ENCODE peak calls at places on chromosome 11, in seven cellular contexts. O is AG09319, L is fibroblast of villous mesenchyme, W is colonic mucosa, F is suprapubic skin, U is kidney, S is dorsolateral prefrontal cortex. C is an unnamed sample.
A peak's percentile ranks its signal among the peaks of the same experiment; 100 is the strongest.

GRCh38 chr11:41431784-41432183 is 27.7 kb downstream of the LRRC4C start:
- DNase-seq in W (no peak), L (no peak), O (no peak), F (no peak), U (no peak), S (no peak), C (no peak)

GRCh38 chr11:10654211-10655150 is 39.1 kb downstream of the IRAG1 start:
- DNase-seq in W (no peak), S (no peak), O (no peak), U (no peak), F (no peak), L (peak; percentile 48), C (peak; percentile 66)

GRCh38 chr11:19844806-19845205 is 132.2 kb downstream of the NAV2 start:
- DNase-seq in U (no peak), S (no peak), W (no peak), O (no peak), F (no peak), L (no peak), C (no peak)

GRCh38 chr11:6911946-6912345 is 8.9 kb upstream of the OR2D3 start:
- DNase-seq in U (no peak), S (no peak), L (no peak), O (no peak), F (no peak), W (no peak), C (peak; percentile 20)

GRCh38 chr11:74462631-74463030 is 4.7 kb downstream of the KCNE3 start:
- DNase-seq in S (no peak), F (no peak), U (no peak), O (no peak), L (no peak), W (no peak), C (no peak)

GRCh38 chr11:120645639-120646038 is 134.1 kb downstream of the GRIK4 start:
- DNase-seq in S (no peak), F (no peak), U (no peak), W (no peak), L (no peak), O (no peak), C (no peak)

GRCh38 chr11:79437274-79437980 is 3.4 kb downstream of the TENM4 start:
- DNase-seq in W (peak; percentile 57), F (no peak), L (peak; percentile 14), S (peak; percentile 31), U (peak; percentile 89), O (no peak), C (no peak)

GRCh38 chr11:16897460-16898061 is 116.7 kb downstream of the PLEKHA7 start:
- DNase-seq in L (no peak), F (no peak), W (no peak), O (no peak), S (no peak), U (no peak), C (no peak)

GRCh38 chr11:64802370-64803162 is 448 bp downstream of the MAP4K2 start:
- DNase-seq in S (no peak), W (peak; percentile 38), L (no peak), U (peak; percentile 89), O (no peak), F (no peak), C (no peak)

GRCh38 chr11:106497321-106497720 is 419.9 kb downstream of the AASDHPPT start:
- DNase-seq in O (no peak), L (no peak), F (no peak), S (no peak), U (peak; percentile 22), W (no peak), C (no peak)

GRCh38 chr11:119758291-119758690 is 29.3 kb upstream of the NECTIN1 start:
- DNase-seq in O (no peak), S (no peak), F (no peak), U (no peak), W (no peak), L (peak; percentile 38), C (peak; percentile 62)

DNA sequence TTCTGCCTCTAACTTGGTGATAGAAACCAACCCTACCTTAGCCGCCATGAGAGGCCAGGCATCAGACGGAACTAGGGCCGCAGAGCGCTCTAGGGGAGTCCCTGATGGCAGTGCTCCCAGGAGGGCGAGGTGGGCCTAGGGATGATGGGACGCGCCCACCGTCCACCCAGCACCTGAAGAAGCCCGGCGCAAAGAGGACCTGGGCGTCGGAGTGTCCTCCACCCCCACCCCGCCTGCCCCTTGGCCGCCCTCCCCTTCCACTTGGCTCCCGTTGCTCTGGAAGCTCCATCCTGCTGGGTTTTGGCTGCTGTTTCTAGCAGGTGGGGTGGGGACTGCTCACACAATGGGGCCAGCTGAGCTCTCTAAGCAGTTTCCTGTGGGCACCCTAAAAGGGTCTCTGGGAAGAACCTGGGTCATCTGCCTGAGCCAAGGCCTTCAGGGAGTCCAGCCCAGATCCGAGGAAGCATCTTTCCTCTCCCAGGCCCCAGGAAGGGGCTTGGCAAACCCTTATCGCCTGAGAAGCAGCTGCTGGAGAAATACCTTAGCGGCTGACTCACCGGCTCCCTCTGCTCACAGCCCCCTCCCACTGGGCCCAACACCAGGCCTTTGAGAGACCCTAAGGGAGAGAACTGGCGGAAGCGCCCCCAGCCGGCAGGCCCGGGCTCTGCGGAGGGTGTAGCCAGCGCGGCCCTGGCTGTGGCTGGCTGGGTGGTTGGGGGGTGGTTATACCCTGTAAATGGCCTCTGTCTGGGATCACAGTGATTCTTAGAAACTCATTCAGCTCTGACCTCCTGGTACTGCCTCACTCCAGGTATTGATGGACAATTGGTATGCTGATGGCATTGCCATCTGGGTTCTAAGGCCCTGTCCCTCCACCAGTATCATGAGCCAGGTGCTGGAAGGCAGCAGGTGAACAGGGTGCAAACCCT is 19.3 kb downstream of the CREB3L1 start:
- DNase-seq in W (no peak), O (peak; percentile 77), U (peak; percentile 68), S (no peak), F (no peak), L (peak; percentile 98), C (peak; percentile 90)
- TF ChIP-seq CTCF in W (no peak), O (peak; percentile 71), U (peak; percentile 14), S (peak; percentile 10), F (peak; percentile 29), L (peak; percentile 86), C (peak; percentile 66)

GRCh38 chr11:2693851-2694261 is 5.9 kb downstream of the KCNQ1OT1 start:
- DNase-seq in W (no peak), U (peak; percentile 38), S (peak; percentile 14), F (peak; percentile 70), O (no peak), L (no peak), C (no peak)

GRCh38 chr11:2693271-2693833 is 6.4 kb downstream of the KCNQ1OT1 start:
- DNase-seq in O (no peak), U (peak; percentile 55), F (peak; percentile 62), L (no peak), W (no peak), S (peak; percentile 49), C (no peak)

GRCh38 chr11:2690596-2691354 is 9.0 kb downstream of the KCNQ1OT1 start:
- DNase-seq in U (peak; percentile 23), S (no peak), W (no peak), F (peak; percentile 35), O (no peak), L (no peak), C (no peak)

GRCh38 chr11:2691355-2691761 is 8.4 kb downstream of the KCNQ1OT1 start:
- DNase-seq in L (no peak), U (peak; percentile 41), S (peak; percentile 12), W (no peak), F (peak; percentile 50), O (no peak), C (no peak)

DNA sequence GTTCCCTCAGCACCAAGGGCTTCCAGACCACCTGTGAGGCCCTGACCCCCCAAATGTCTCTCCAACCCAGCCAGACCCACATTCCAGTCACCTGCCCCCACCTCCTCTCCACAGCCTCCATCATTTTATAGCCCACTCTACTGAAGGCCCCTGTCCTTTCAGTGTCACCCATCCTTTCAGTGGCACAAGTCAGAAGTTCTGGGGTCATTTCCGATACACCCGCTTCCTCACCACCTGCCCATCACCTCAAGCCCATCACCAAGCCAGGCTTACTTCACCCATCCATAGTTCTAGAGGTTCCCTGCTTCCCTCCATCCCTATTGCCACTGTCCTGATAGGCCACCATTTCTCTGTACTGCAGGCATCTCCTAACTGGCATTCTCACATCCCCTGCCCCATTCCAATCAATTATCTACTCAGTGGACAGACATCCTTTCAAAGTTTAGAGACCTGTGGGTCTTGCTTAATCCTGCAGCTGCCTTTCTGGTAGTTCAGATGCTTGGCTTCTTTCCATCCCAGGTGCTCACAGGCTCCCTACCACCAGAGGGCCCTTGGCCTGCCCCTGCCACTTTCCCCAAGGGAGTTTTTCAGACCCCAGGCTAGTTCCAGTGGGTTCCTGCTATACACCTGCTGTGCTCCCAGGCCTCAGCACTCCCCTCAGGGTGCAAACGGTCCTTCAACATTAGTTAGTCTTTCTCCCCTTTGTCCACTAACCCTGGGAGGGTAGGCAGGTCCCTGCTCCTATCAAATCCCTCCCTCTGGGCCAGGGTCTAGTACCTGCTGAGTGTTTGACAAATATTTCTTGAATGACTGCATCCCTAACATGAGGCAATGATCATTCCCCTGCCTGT is 7.6 kb downstream of the KCNQ1OT1 start:
- DNase-seq in W (no peak), O (no peak), U (peak; percentile 57), S (peak; percentile 6), F (peak; percentile 32), L (no peak), C (no peak)
- TF ChIP-seq CTCF in W (no peak), O (peak; percentile 7), U (peak; percentile 32), S (no peak), F (no peak), L (peak; percentile 35), C (peak; percentile 16)

GRCh38 chr11:125674210-125674609 is 6.4 kb downstream of the ACRV1 start:
- DNase-seq in L (no peak), W (no peak), U (no peak), F (no peak), S (no peak), O (no peak), C (no peak)

GRCh38 chr11:125679837-125680236 is 810 bp downstream of the ACRV1 start:
- DNase-seq in F (no peak), W (no peak), S (no peak), U (no peak), O (no peak), L (no peak), C (no peak)

GRCh38 chr11:125680747-125681146 is at the start of gene ACRV1:
- DNase-seq in L (no peak), W (no peak), F (no peak), O (no peak), U (no peak), S (no peak), C (no peak)

GRCh38 chr11:125675196-125675595 is 5.5 kb downstream of the ACRV1 start:
- DNase-seq in S (no peak), W (no peak), L (no peak), F (no peak), O (no peak), U (no peak), C (no peak)

GRCh38 chr11:125679397-125679796 is 1.2 kb downstream of the ACRV1 start:
- DNase-seq in L (no peak), O (no peak), W (no peak), S (no peak), F (no peak), U (no peak), C (peak; percentile 1)
- TF ChIP-seq CTCF in L (peak; percentile 25), O (peak; percentile 10), W (no peak), S (no peak), F (no peak), U (no peak), C (peak; percentile 37)

DNA sequence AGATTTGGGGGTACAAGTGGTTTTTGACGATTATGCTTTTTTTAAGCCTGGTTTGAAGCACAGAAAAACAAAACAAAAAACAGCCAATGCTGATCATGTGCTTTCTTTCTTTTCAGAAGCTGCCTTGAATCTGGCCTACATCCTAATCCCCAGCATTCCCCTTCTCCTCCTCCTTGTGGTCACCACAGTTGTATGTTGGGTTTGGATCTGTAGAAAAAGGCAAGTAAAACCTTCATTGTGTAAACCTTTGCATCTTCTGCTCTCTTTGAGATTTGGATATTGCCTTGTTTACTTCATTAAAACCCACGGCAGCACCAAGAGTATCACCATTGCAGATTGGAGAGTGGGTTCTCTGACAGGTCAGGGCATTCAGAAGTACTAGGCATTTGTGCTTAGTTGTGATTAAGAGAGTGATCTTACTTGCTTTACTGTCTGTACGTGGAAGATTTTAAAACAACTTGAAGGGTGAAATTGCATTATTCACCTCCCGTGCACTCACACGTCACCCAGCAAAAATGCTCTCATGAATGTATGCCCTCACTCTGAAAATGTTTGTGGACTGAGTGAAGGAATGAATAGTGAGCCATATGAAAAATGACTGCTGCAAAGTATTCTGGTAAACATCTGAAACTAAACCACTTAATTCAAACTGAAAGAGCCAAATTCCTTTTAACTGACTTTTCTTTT is 17.0 kb downstream of the LAYN start:
- DNase-seq in L (peak; percentile 89), S (no peak), F (no peak), W (no peak), U (no peak), O (peak; percentile 84), C (peak; percentile 98)
- TF ChIP-seq CTCF in L (no peak), S (no peak), F (no peak), W (no peak), U (no peak), O (no peak), C (peak; percentile 41)